ENCODE peak calls at places on chromosomes 16 and 17, in ten cellular contexts. R is WERI-Rb-1, Z is A549, J is progenitor cell of endocrine pancreas, G is NCI-H1048, E is B cell, M is A172, L is NCI-H146, N is germinal center, S is GM04503. A is an unnamed sample.

GRCh38 chr17:40605301-40605700 is 40.0 kb upstream of the CCR7 start:
- DNase-seq in R (no peak), Z (no peak), J (no peak), G (no peak), E (no peak), M (no peak), L (no peak), N (no peak), S (no peak), A (no peak)

GRCh38 chr17:50117202-50118040 is 12.5 kb downstream of the SAMD14 start:
- DNase-seq in R (no peak), Z (peak), J (peak), G (no peak), E (peak), M (no peak), L (peak), N (peak), S (no peak), A (no peak)

GRCh38 chr16:84065536-84066132 is 23.0 kb upstream of the SLC38A8 start:
- DNase-seq in R (peak), Z (peak), J (peak), G (no peak), E (peak), M (peak), L (peak), N (no peak), S (no peak), A (no peak)

GRCh38 chr16:67481561-67482259 is 753 bp upstream of the ATP6V0D1 start:
- DNase-seq in R (peak), Z (no peak), J (no peak), G (no peak), E (no peak), M (no peak), L (peak), N (no peak), S (no peak), A (no peak)

GRCh38 chr17:27293359-27293897 is 486 bp upstream of the WSB1 start:
- DNase-seq in R (no peak), Z (no peak), J (no peak), G (no peak), E (no peak), M (no peak), L (peak), N (no peak), S (no peak), A (no peak)

GRCh38 chr16:64238576-64238975 is 883.3 kb downstream of the CDH11 start:
- DNase-seq in R (no peak), Z (no peak), J (no peak), G (no peak), E (no peak), M (peak), L (no peak), N (no peak), S (peak), A (no peak)

GRCh38 chr17:66906321-66907278 is 57.9 kb upstream of the CACNG4 start:
- DNase-seq in R (peak), Z (peak), J (peak), G (peak), E (peak), M (peak), L (peak), N (peak), S (peak), A (peak)

GRCh38 chr17:73045722-73046121 is 46.8 kb downstream of the SLC39A11 start:
- DNase-seq in R (no peak), Z (no peak), J (no peak), G (no peak), E (no peak), M (no peak), L (no peak), N (no peak), S (no peak), A (no peak)

GRCh38 chr17:49515196-49515770 is 20.2 kb downstream of the NGFR start:
- DNase-seq in R (peak), Z (peak), J (no peak), G (no peak), E (no peak), M (peak), L (no peak), N (no peak), S (peak), A (no peak)

GRCh38 chr17:81910840-81911276 is 341 bp downstream of the PCYT2 start:
- DNase-seq in R (no peak), Z (no peak), J (no peak), G (no peak), E (no peak), M (no peak), L (peak), N (no peak), S (no peak), A (no peak)

GRCh38 chr16:2178321-2179106 is 17.9 kb downstream of the CASKIN1 start:
- DNase-seq in R (no peak), Z (no peak), J (no peak), G (no peak), E (no peak), M (no peak), L (peak), N (no peak), S (no peak), A (no peak)

GRCh38 chr17:72943826-72944689 is 148.4 kb downstream of the SLC39A11 start:
- DNase-seq in R (peak), Z (no peak), J (no peak), G (no peak), E (no peak), M (no peak), L (no peak), N (no peak), S (no peak), A (no peak)

GRCh38 chr16:67277294-67277998 is 1.9 kb upstream of the PLEKHG4 start:
- DNase-seq in R (no peak), Z (peak), J (no peak), G (no peak), E (no peak), M (peak), L (no peak), N (no peak), S (peak), A (no peak)

GRCh38 chr16:89174055-89174827 is 2.7 kb downstream of the CDH15 start:
- DNase-seq in R (no peak), Z (no peak), J (no peak), G (no peak), E (no peak), M (no peak), L (no peak), N (no peak), S (no peak), A (no peak)

GRCh38 chr16:66930189-66930588 is 4.0 kb downstream of the CIAO2B start:
- DNase-seq in R (peak), Z (no peak), J (no peak), G (no peak), E (no peak), M (peak), L (no peak), N (no peak), S (no peak), A (no peak)

GRCh38 chr16:23803591-23804123 is 32.1 kb upstream of the PRKCB start:
- DNase-seq in R (peak), Z (peak), J (peak), G (no peak), E (peak), M (peak), L (no peak), N (peak), S (no peak), A (no peak)

GRCh38 chr17:41549596-41550039 is 21.5 kb upstream of the KRT19 start:
- DNase-seq in R (no peak), Z (no peak), J (no peak), G (no peak), E (no peak), M (no peak), L (no peak), N (no peak), S (no peak), A (no peak)

GRCh38 chr16:69709456-69710084 is 16.8 kb downstream of the NQO1 start:
- DNase-seq in R (no peak), Z (peak), J (no peak), G (no peak), E (peak), M (peak), L (peak), N (peak), S (peak), A (no peak)

A was measured in type B pancreatic cell.